ENCODE peak calls at places on chromosomes 1 and 21, in ten cellular contexts. G is psoas muscle, B is GM04504, S is SHP77, T is H9, I is AG08395, E is fibroblast of the aortic adventitia, Y is MG63, Q is C1 segment of cervical spinal cord, D is mucosa of gallbladder. P is an unnamed sample.

GRCh38 chr1:22598736-22599135 is 35.4 kb downstream of the EPHA8 start:
- DNase-seq in G (no peak), B (no peak), S (no peak), T (no peak), I (no peak), E (no peak), Y (no peak), Q (no peak), D (no peak), P (no peak)

GRCh38 chr1:66575739-66576138 is 41.8 kb downstream of the SGIP1 start:
- DNase-seq in G (no peak), B (no peak), S (peak; percentile 87), T (no peak), I (peak; percentile 35), E (peak; percentile 97), Y (no peak), Q (no peak), D (peak; percentile 38), P (peak; percentile 82)

GRCh38 chr1:63593303-63593886 is at the start of gene PGM1:
- DNase-seq in G (peak; percentile 78), B (peak; percentile 51), S (peak; percentile 76), T (peak; percentile 92), I (peak; percentile 79), E (peak; percentile 63), Y (peak; percentile 80), Q (peak; percentile 66), D (peak; percentile 78), P (peak; percentile 66)

GRCh38 chr1:185281245-185281644 is 35.8 kb downstream of the IVNS1ABP start:
- DNase-seq in G (no peak), B (no peak), S (no peak), T (no peak), I (no peak), E (no peak), Y (no peak), Q (no peak), D (no peak), P (no peak)

GRCh38 chr1:177032434-177032833 is 132.1 kb downstream of the ASTN1 start:
- DNase-seq in G (no peak), B (no peak), S (peak; percentile 93), T (no peak), I (no peak), E (no peak), Y (no peak), Q (no peak), D (no peak), P (no peak)

GRCh38 chr1:47678464-47678980 is 240.7 kb downstream of the FOXD2 start:
- DNase-seq in G (no peak), B (no peak), S (no peak), T (peak; percentile 15), I (no peak), E (no peak), Y (no peak), Q (no peak), D (no peak), P (no peak)

GRCh38 chr1:2145946-2146835 is 48.4 kb downstream of the FAAP20 start:
- DNase-seq in G (peak; percentile 1), B (no peak), S (no peak), T (no peak), I (no peak), E (no peak), Y (no peak), Q (no peak), D (no peak), P (no peak)

GRCh38 chr1:220526294-220526693 is 1.6 kb upstream of the MARK1 start:
- DNase-seq in G (no peak), B (no peak), S (peak; percentile 42), T (peak; percentile 43), I (no peak), E (no peak), Y (no peak), Q (no peak), D (no peak), P (no peak)

GRCh38 chr1:4101434-4102150 is 201.5 kb upstream of the C1orf174 start:
- DNase-seq in G (no peak), B (no peak), S (no peak), T (no peak), I (no peak), E (no peak), Y (no peak), Q (no peak), D (no peak), P (no peak)

GRCh38 chr21:29817450-29817849 is 122.3 kb downstream of the GRIK1 start:
- DNase-seq in G (no peak), B (no peak), S (no peak), T (no peak), I (no peak), E (no peak), Y (no peak), Q (no peak), D (peak; percentile 70), P (no peak)

GRCh38 chr1:42746436-42747105 is 6.5 kb upstream of the CLDN19 start:
- DNase-seq in G (no peak), B (no peak), S (no peak), T (no peak), I (no peak), E (no peak), Y (no peak), Q (no peak), D (no peak), P (no peak)

GRCh38 chr1:15963968-15964648 is 11.8 kb downstream of the ZBTB17 start:
- DNase-seq in G (peak; percentile 21), B (no peak), S (no peak), T (no peak), I (no peak), E (peak; percentile 31), Y (no peak), Q (no peak), D (no peak), P (no peak)

GRCh38 chr1:8600336-8600735 is 217.1 kb downstream of the RERE start:
- DNase-seq in G (no peak), B (no peak), S (no peak), T (no peak), I (no peak), E (peak; percentile 84), Y (no peak), Q (no peak), D (no peak), P (no peak)

GRCh38 chr1:59498640-59499039 is 201.7 kb downstream of the FGGY start:
- DNase-seq in G (no peak), B (no peak), S (peak; percentile 67), T (no peak), I (peak; percentile 72), E (peak; percentile 18), Y (no peak), Q (no peak), D (no peak), P (peak; percentile 54)

GRCh38 chr1:96727860-96728259 is 6.3 kb downstream of the PTBP2 start:
- DNase-seq in G (no peak), B (no peak), S (no peak), T (no peak), I (no peak), E (no peak), Y (no peak), Q (no peak), D (no peak), P (no peak)

GRCh38 chr1:225509376-225509707 is 81.5 kb upstream of the LBR start:
- DNase-seq in G (no peak), B (no peak), S (no peak), T (no peak), I (no peak), E (no peak), Y (no peak), Q (no peak), D (no peak), P (no peak)

GRCh38 chr1:180572745-180573144 is 14.0 kb downstream of the OVAAL start:
- DNase-seq in G (no peak), B (no peak), S (no peak), T (no peak), I (no peak), E (no peak), Y (no peak), Q (no peak), D (no peak), P (no peak)

GRCh38 chr1:1347663-1348419 is 1.4 kb downstream of the DVL1 start:
- DNase-seq in G (peak; percentile 62), B (no peak), S (no peak), T (peak; percentile 70), I (peak; percentile 39), E (no peak), Y (peak; percentile 61), Q (no peak), D (no peak), P (no peak)

GRCh38 chr1:108712605-108713150 is at the start of gene FNDC7:
- DNase-seq in G (no peak), B (no peak), S (no peak), T (peak; percentile 85), I (no peak), E (peak; percentile 47), Y (no peak), Q (no peak), D (no peak), P (peak; percentile 70)

GRCh38 chr1:7136166-7136953 is 351.1 kb downstream of the CAMTA1 start:
- DNase-seq in G (no peak), B (no peak), S (no peak), T (no peak), I (no peak), E (no peak), Y (peak; percentile 79), Q (no peak), D (no peak), P (peak; percentile 57)

GRCh38 chr1:225840713-225841112 is 30.8 kb downstream of the EPHX1 start:
- DNase-seq in G (no peak), B (no peak), S (no peak), T (no peak), I (no peak), E (no peak), Y (no peak), Q (no peak), D (no peak), P (no peak)

GRCh38 chr1:198679535-198680173 is 40.8 kb downstream of the PTPRC start:
- DNase-seq in G (no peak), B (no peak), S (no peak), T (no peak), I (no peak), E (no peak), Y (no peak), Q (no peak), D (no peak), P (no peak)

GRCh38 chr1:99469641-99470040 is 176.3 kb upstream of the PALMD start:
- DNase-seq in G (no peak), B (no peak), S (no peak), T (no peak), I (peak; percentile 12), E (peak; percentile 37), Y (no peak), Q (no peak), D (no peak), P (peak; percentile 71)

P was measured in astrocyte.